ENCODE peak calls at places on chromosome 19, in four cellular contexts. I, H, N and L are unnamed samples.

GRCh38 chr19:6212403-6213265 is 67.1 kb downstream of the MLLT1 start:
- DNase-seq in I (no peak), H (no peak), N (no peak), L (no peak)

GRCh38 chr19:36009220-36009619 is 607 bp upstream of the SYNE4 start:
- DNase-seq in I (peak; percentile 72), H (peak; percentile 48), N (peak; percentile 78), L (no peak)

GRCh38 chr19:1665565-1666047 is 13.2 kb upstream of the TCF3 start:
- DNase-seq in I (no peak), H (no peak), N (no peak), L (no peak)

GRCh38 chr19:45275370-45275971 is 24.4 kb downstream of the MARK4 start:
- DNase-seq in I (no peak), H (peak; percentile 46), N (no peak), L (no peak)

GRCh38 chr19:54138777-54139256 is 1.3 kb downstream of the CNOT3 start:
- DNase-seq in I (no peak), H (no peak), N (no peak), L (no peak)

GRCh38 chr19:48237057-48237456 is 18.7 kb downstream of the CARD8 start:
- DNase-seq in I (no peak), H (no peak), N (no peak), L (no peak)

GRCh38 chr19:35151273-35152065 is 3.1 kb upstream of the FXYD5 start:
- DNase-seq in I (no peak), H (no peak), N (no peak), L (no peak)

GRCh38 chr19:51607920-51608562 is 22.2 kb downstream of the SIGLEC5 start:
- DNase-seq in I (peak; percentile 85), H (peak; percentile 70), N (peak; percentile 70), L (peak; percentile 33)

GRCh38 chr19:38202504-38202903 is 21.5 kb downstream of the DPF1 start:
- DNase-seq in I (no peak), H (no peak), N (no peak), L (no peak)

GRCh38 chr19:46133101-46133627 is 8.7 kb upstream of the IGFL3 start:
- DNase-seq in I (peak; percentile 29), H (peak; percentile 97), N (peak; percentile 44), L (peak; percentile 83)

GRCh38 chr19:13207237-13208130 is 57.3 kb downstream of the IER2 start:
- DNase-seq in I (no peak), H (no peak), N (no peak), L (no peak)

GRCh38 chr19:3049089-3049488 is 13.2 kb downstream of the TLE5 start:
- DNase-seq in I (no peak), H (no peak), N (no peak), L (no peak)

GRCh38 chr19:17296278-17296677 is 6.9 kb downstream of the ABHD8 start:
- DNase-seq in I (no peak), H (peak; percentile 36), N (no peak), L (no peak)

GRCh38 chr19:44878119-44878865 is 12.8 kb upstream of the TOMM40 start:
- DNase-seq in I (no peak), H (no peak), N (no peak), L (no peak)

GRCh38 chr19:45577111-45577905 is 7.3 kb downstream of the OPA3 start:
- DNase-seq in I (peak; percentile 70), H (peak; percentile 95), N (peak; percentile 73), L (peak; percentile 91)

GRCh38 chr19:3346677-3347353 is 19.6 kb upstream of the NFIC start:
- DNase-seq in I (peak; percentile 55), H (no peak), N (peak; percentile 97), L (no peak)

GRCh38 chr19:6402834-6403608 is 10.1 kb upstream of the GTF2F1 start:
- DNase-seq in I (peak; percentile 89), H (peak; percentile 52), N (peak; percentile 39), L (no peak)

GRCh38 chr19:29622191-29623070 is 16.3 kb downstream of the POP4 start:
- DNase-seq in I (no peak), H (no peak), N (no peak), L (no peak)

GRCh38 chr19:46489445-46490272 is 6.0 kb downstream of the PNMA8B start:
- DNase-seq in I (no peak), H (peak; percentile 62), N (peak; percentile 38), L (no peak)

GRCh38 chr19:12603714-12604113 is 6.9 kb downstream of the ZNF490 start:
- DNase-seq in I (no peak), H (peak; percentile 67), N (no peak), L (no peak)

GRCh38 chr19:6767357-6768235 is at the start of gene SH2D3A:
- DNase-seq in I (peak; percentile 98), H (peak; percentile 15), N (peak; percentile 97), L (peak; percentile 81)

GRCh38 chr19:29851769-29852521 is 40.2 kb downstream of the CCNE1 start:
- DNase-seq in I (no peak), H (no peak), N (no peak), L (no peak)

GRCh38 chr19:31451686-31452325 is 102.6 kb upstream of the TSHZ3 start:
- DNase-seq in I (no peak), H (peak; percentile 44), N (no peak), L (peak; percentile 66)

GRCh38 chr19:35123573-35123972 is 8.0 kb downstream of the FXYD3 start:
- DNase-seq in I (peak; percentile 71), H (no peak), N (peak; percentile 56), L (no peak)

GRCh38 chr19:16062789-16063188 is 13.5 kb upstream of the TPM4 start:
- DNase-seq in I (peak; percentile 72), H (no peak), N (peak; percentile 61), L (no peak)

GRCh38 chr19:15631817-15632216 is 8.9 kb upstream of the CYP4F3 start:
- DNase-seq in I (no peak), H (no peak), N (no peak), L (no peak)

GRCh38 chr19:16005925-16006324 is 57.1 kb downstream of the OR10H4 start:
- DNase-seq in I (no peak), H (no peak), N (no peak), L (no peak)

GRCh38 chr19:22945560-22945959 is 57.4 kb downstream of the ZNF728 start:
- DNase-seq in I (no peak), H (peak; percentile 16), N (no peak), L (no peak)

GRCh38 chr19:7819337-7819736 is 10.7 kb upstream of the EVI5L start:
- DNase-seq in I (no peak), H (no peak), N (no peak), L (no peak)

GRCh38 chr19:35942235-35942634 is 6.1 kb downstream of the LRFN3 start:
- DNase-seq in I (no peak), H (no peak), N (no peak), L (no peak)

GRCh38 chr19:46384396-46384795 is 29.0 kb downstream of the CCDC8 start:
- DNase-seq in I (no peak), H (no peak), N (peak; percentile 4), L (no peak)

GRCh38 chr19:37926255-37926654 is 19.2 kb downstream of the SIPA1L3 start:
- DNase-seq in I (no peak), H (no peak), N (no peak), L (no peak)

GRCh38 chr19:9917322-9917721 is 19.0 kb downstream of the OLFM2 start:
- DNase-seq in I (peak; percentile 35), H (peak; percentile 60), N (peak; percentile 51), L (no peak)

GRCh38 chr19:2242092-2242537 is 5.5 kb downstream of the SF3A2 start:
- DNase-seq in I (no peak), H (no peak), N (no peak), L (no peak)

GRCh38 chr19:10621966-10622365 is 3.4 kb upstream of the SLC44A2 start:
- DNase-seq in I (no peak), H (no peak), N (no peak), L (no peak)

GRCh38 chr19:13689050-13689449 is 75.3 kb upstream of the MRI1 start:
- DNase-seq in I (no peak), H (peak; percentile 15), N (no peak), L (no peak)

GRCh38 chr19:41691268-41691970 is 3.3 kb upstream of the CEACAM7 start:
- DNase-seq in I (peak; percentile 55), H (no peak), N (peak; percentile 41), L (no peak)

GRCh38 chr19:41695745-41696144 is 7.7 kb upstream of the CEACAM7 start:
- DNase-seq in I (peak; percentile 16), H (no peak), N (no peak), L (no peak)

GRCh38 chr19:41696402-41697197 is 8.5 kb upstream of the CEACAM7 start:
- DNase-seq in I (peak; percentile 49), H (no peak), N (no peak), L (no peak)

GRCh38 chr19:41694831-41695635 is 7.0 kb upstream of the CEACAM7 start:
- DNase-seq in I (peak; percentile 13), H (no peak), N (no peak), L (no peak)

GRCh38 chr19:41694196-41694595 is 6.1 kb upstream of the CEACAM7 start:
- DNase-seq in I (peak; percentile 12), H (no peak), N (no peak), L (no peak)
- H3K27ac ChIP-seq in I (no peak overlapping the region), H (no peak overlapping the region), N (no peak overlapping the region), L (no peak overlapping the region)

GRCh38 chr19:55684946-55685681 is 10.1 kb downstream of the EPN1 start:
- DNase-seq in I (no peak), H (no peak), N (no peak), L (no peak)
- H3K27ac ChIP-seq in I (peak overlapping the region; percentile 89), H (no peak overlapping the region), N (no peak overlapping the region), L (no peak overlapping the region)

GRCh38 chr19:39370735-39371134 is 20.2 kb downstream of the PAF1 start:
- DNase-seq in I (no peak), H (no peak), N (no peak), L (peak; percentile 18)
- H3K27ac ChIP-seq in I (no peak overlapping the region), H (no peak overlapping the region), N (no peak overlapping the region), L (peak overlapping the region; percentile 78)

GRCh38 chr19:33048806-33049676 is 15.6 kb downstream of the RHPN2 start:
- DNase-seq in I (no peak), H (peak; percentile 24), N (peak; percentile 48), L (no peak)
- H3K27ac ChIP-seq in I (peak overlapping the region; percentile 78), H (no peak overlapping the region), N (peak overlapping the region; percentile 78), L (no peak overlapping the region)

DNA sequence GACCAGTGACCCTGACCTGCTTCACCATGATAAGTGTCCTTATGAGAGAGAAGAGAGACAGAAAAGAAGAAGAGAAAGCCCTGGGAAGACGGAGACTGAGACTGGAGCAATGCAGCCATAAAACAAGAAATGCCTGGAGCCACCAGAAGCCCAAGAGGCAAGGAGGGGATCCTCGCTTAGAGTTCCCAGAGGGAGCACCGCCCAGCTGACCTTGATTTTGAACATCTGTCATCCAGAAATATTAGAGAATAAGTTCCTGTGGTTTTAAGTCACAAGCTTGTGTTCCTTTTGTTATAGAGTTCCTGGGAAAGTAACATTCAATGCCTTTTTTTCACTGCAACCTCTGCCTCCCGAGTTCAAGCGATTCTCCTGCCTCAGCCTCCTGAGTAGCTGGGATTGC is 20.2 kb downstream of the CERS1 start:
- DNase-seq in I (no peak), H (peak; percentile 36), N (no peak), L (no peak)
- H3K27ac ChIP-seq in I (no peak overlapping the region), H (no peak overlapping the region), N (no peak overlapping the region), L (no peak overlapping the region)

GRCh38 chr19:577439-578392 is 5.3 kb downstream of the BSG start:
- DNase-seq in I (no peak), H (no peak), N (no peak), L (no peak)
- H3K27ac ChIP-seq in I (no peak overlapping the region), H (no peak overlapping the region), N (no peak overlapping the region), L (no peak overlapping the region)

DNA sequence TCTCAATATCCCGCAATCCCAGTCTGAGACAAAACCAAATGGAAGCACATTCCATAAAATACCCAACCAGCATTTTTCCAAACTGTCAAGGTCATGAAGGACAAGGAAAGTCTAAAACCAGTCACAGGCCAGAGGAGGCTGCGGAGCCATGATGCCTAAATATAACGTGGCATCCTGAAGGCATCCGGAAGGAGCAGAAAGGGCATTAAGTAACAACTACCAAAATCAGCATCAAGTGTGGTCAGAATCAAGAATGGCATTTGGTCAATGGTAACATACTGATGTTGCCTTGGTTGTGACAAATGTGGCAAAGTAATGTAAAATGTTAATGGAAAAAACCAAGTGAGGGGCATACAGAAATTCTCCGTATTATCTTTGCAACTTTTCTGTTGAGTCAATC is 3.5 kb upstream of the ATF5 start:
- DNase-seq in I (no peak), H (no peak), N (no peak), L (no peak)
- H3K27ac ChIP-seq in I (no peak overlapping the region), H (no peak overlapping the region), N (no peak overlapping the region), L (no peak overlapping the region)